ENCODE peak calls at places on chromosomes 5 and 9, in seven cellular contexts. J is SW480; Q is psoas muscle; L is NCI-H774; X is NCI-H1417; T is upper lobe of right lung; A is activated CD4-positive, alpha-beta T cell treated with anti-CD3 and anti-CD28 coated beads for 1 hour. M is an unnamed sample.
A peak's percentile ranks its signal among the peaks of the same experiment; 100 is the strongest.

GRCh38 chr9:130878295-130878694 is 18.3 kb downstream of the QRFP start:
- DNase-seq in J (no peak), Q (no peak), L (no peak), X (no peak), T (no peak), A (no peak), M (no peak)

GRCh38 chr5:53367727-53368126 is 112.7 kb upstream of the FST start:
- DNase-seq in J (no peak), Q (no peak), L (no peak), X (no peak), T (no peak), A (no peak), M (no peak)

GRCh38 chr5:111553889-111554288 is 41.6 kb upstream of the STARD4 start:
- DNase-seq in J (no peak), Q (no peak), L (no peak), X (no peak), T (no peak), A (no peak), M (no peak)

GRCh38 chr9:91727316-91727861 is 222.6 kb downstream of the ROR2 start:
- DNase-seq in J (peak; percentile 72), Q (no peak), L (peak; percentile 32), X (peak; percentile 78), T (no peak), A (no peak), M (peak; percentile 24)

GRCh38 chr9:126613656-126614055 is at the start of gene LMX1B:
- DNase-seq in J (peak; percentile 76), Q (peak; percentile 67), L (peak; percentile 73), X (peak; percentile 63), T (peak; percentile 66), A (no peak), M (peak; percentile 28)

GRCh38 chr5:63125862-63126261 is 547.2 kb downstream of the LRRC70 start:
- DNase-seq in J (peak; percentile 39), Q (no peak), L (no peak), X (peak; percentile 31), T (no peak), A (no peak), M (peak; percentile 4)

GRCh38 chr5:155299342-155300006 is 285.9 kb downstream of the KIF4B start:
- DNase-seq in J (no peak), Q (no peak), L (no peak), X (no peak), T (no peak), A (no peak), M (no peak)

GRCh38 chr9:115591584-115591984 is 473.6 kb upstream of the TNC start:
- DNase-seq in J (peak; percentile 93), Q (peak; percentile 60), L (peak; percentile 78), X (peak; percentile 93), T (no peak), A (no peak), M (peak; percentile 90)

GRCh38 chr5:77900691-77901090 is 124.6 kb upstream of the TBCA start:
- DNase-seq in J (no peak), Q (no peak), L (no peak), X (no peak), T (no peak), A (no peak), M (no peak)

GRCh38 chr9:9003184-9003583 is 1203.6 kb upstream of the DMAC1 start:
- DNase-seq in J (no peak), Q (no peak), L (no peak), X (peak; percentile 17), T (no peak), A (no peak), M (peak; percentile 3)

GRCh38 chr5:158422653-158423505 is 563.9 kb upstream of the CLINT1 start:
- DNase-seq in J (no peak), Q (peak; percentile 15), L (no peak), X (no peak), T (no peak), A (no peak), M (no peak)

GRCh38 chr5:126339215-126339805 is 83.9 kb upstream of the GRAMD2B start:
- DNase-seq in J (peak; percentile 79), Q (no peak), L (peak; percentile 59), X (peak; percentile 72), T (no peak), A (no peak), M (peak; percentile 69)

GRCh38 chr5:143484604-143485003 is 81.1 kb upstream of the NR3C1 start:
- DNase-seq in J (no peak), Q (no peak), L (no peak), X (no peak), T (no peak), A (no peak), M (no peak)

GRCh38 chr5:113047234-113047633 is 70.6 kb downstream of the DCP2 start:
- DNase-seq in J (peak; percentile 64), Q (no peak), L (no peak), X (no peak), T (no peak), A (no peak), M (no peak)

GRCh38 chr5:132767150-132767549 is 9.9 kb downstream of the SEPTIN8 start:
- DNase-seq in J (no peak), Q (no peak), L (no peak), X (no peak), T (no peak), A (no peak), M (no peak)

GRCh38 chr9:127173063-127173462 is 50.6 kb upstream of the ANGPTL2 start:
- DNase-seq in J (no peak), Q (no peak), L (no peak), X (no peak), T (no peak), A (no peak), M (no peak)

GRCh38 chr9:122552812-122553211 is at the start of gene OR1N2:
- DNase-seq in J (no peak), Q (no peak), L (no peak), X (no peak), T (no peak), A (no peak), M (no peak)

GRCh38 chr5:1208743-1209551 is 7.6 kb downstream of the SLC6A19 start:
- DNase-seq in J (no peak), Q (peak; percentile 12), L (peak; percentile 32), X (peak; percentile 67), T (no peak), A (no peak), M (peak; percentile 12)

GRCh38 chr9:124354364-124355031 is 60.7 kb downstream of the PSMB7 start:
- DNase-seq in J (no peak), Q (no peak), L (no peak), X (no peak), T (no peak), A (no peak), M (no peak)

M was measured in NCI-H345.